ENCODE peak calls at places on chromosomes 16 and 17, in ten cellular contexts. N is NCI-H1092, D is GM19239, H is activated gamma-delta T cell, O is C1 segment of cervical spinal cord, W is RWPE1, E is T follicular helper cell, J is cardiac fibroblast, U is AG10803, M is dermis microvascular lymphatic vessel endothelial cell. K is an unnamed sample.

GRCh38 chr17:80132906-80133625 is 13.9 kb downstream of the EIF4A3 start:
- DNase-seq in N (no peak), D (no peak), H (no peak), O (no peak), W (no peak), E (no peak), J (no peak), U (no peak), M (no peak), K (no peak)

GRCh38 chr16:637081-638018 is 1.2 kb upstream of the METTL26 start:
- DNase-seq in N (peak), D (peak), H (peak), O (peak), W (peak), E (peak), J (peak), U (peak), M (peak), K (no peak)

GRCh38 chr17:75853410-75853809 is 1.7 kb downstream of the WBP2 start:
- DNase-seq in N (no peak), D (no peak), H (no peak), O (no peak), W (no peak), E (no peak), J (peak), U (peak), M (peak), K (no peak)

GRCh38 chr16:11386791-11387546 is 41.7 kb downstream of the RMI2 start:
- DNase-seq in N (no peak), D (no peak), H (no peak), O (no peak), W (no peak), E (no peak), J (peak), U (peak), M (no peak), K (no peak)

GRCh38 chr17:46977348-46977747 is 1.7 kb downstream of the RPRML start:
- DNase-seq in N (peak), D (no peak), H (no peak), O (no peak), W (no peak), E (no peak), J (peak), U (no peak), M (peak), K (peak)

GRCh38 chr17:65987988-65988387 is 203.9 kb downstream of the CEP112 start:
- DNase-seq in N (peak), D (no peak), H (no peak), O (no peak), W (peak), E (no peak), J (peak), U (peak), M (peak), K (peak)

GRCh38 chr17:18099516-18099915 is 9.0 kb upstream of the MYO15A start:
- DNase-seq in N (no peak), D (no peak), H (no peak), O (no peak), W (no peak), E (no peak), J (no peak), U (no peak), M (no peak), K (no peak)

GRCh38 chr17:79078476-79079190 is 4.0 kb downstream of the ENGASE start:
- DNase-seq in N (no peak), D (no peak), H (no peak), O (no peak), W (no peak), E (no peak), J (no peak), U (no peak), M (no peak), K (no peak)

GRCh38 chr17:32241521-32242094 is 24.0 kb upstream of the RHBDL3 start:
- DNase-seq in N (no peak), D (no peak), H (no peak), O (no peak), W (no peak), E (no peak), J (no peak), U (no peak), M (no peak), K (no peak)

GRCh38 chr16:65123846-65124513 is 2.1 kb upstream of the CDH11 start:
- DNase-seq in N (no peak), D (no peak), H (no peak), O (no peak), W (no peak), E (no peak), J (no peak), U (no peak), M (no peak), K (no peak)

GRCh38 chr17:2421315-2422147 is 20.7 kb upstream of the MNT start:
- DNase-seq in N (no peak), D (no peak), H (no peak), O (no peak), W (no peak), E (no peak), J (no peak), U (no peak), M (no peak), K (no peak)

GRCh38 chr17:32021618-32021955 is 14.4 kb downstream of the LRRC37B start:
- DNase-seq in N (no peak), D (no peak), H (no peak), O (no peak), W (no peak), E (no peak), J (no peak), U (no peak), M (no peak), K (no peak)

GRCh38 chr17:68085751-68086445 is 50.4 kb downstream of the KPNA2 start:
- DNase-seq in N (no peak), D (no peak), H (no peak), O (no peak), W (no peak), E (no peak), J (no peak), U (no peak), M (no peak), K (no peak)